ENCODE peak calls at places on chromosomes 13 and 19, in four cellular contexts. One of them, this sample, is unnamed.
A peak's percentile ranks its signal among the peaks of the same experiment; 100 is the strongest.

GRCh38 chr19:50190439-50190891 is 13.0 kb upstream of the MYH14 start:
- DNase-seq in GM12878: peak; percentile 37
- DNase-seq in H1: no peak
- DNase-seq in HepG2: no peak
- DNase-seq in this sample: no peak

GRCh38 chr19:31674503-31675186 is 325.4 kb upstream of the TSHZ3 start:
- DNase-seq in H1: no peak
- DNase-seq in GM12878: no peak
- DNase-seq in HepG2: no peak
- DNase-seq in this sample: no peak

GRCh38 chr19:5936308-5936980 is 22.4 kb downstream of the CAPS start:
- DNase-seq in GM12878: no peak
- DNase-seq in H1: no peak
- DNase-seq in HepG2: no peak
- DNase-seq in this sample: no peak

GRCh38 chr19:3785464-3785937 is 680 bp downstream of the MATK start:
- DNase-seq in GM12878: no peak
- DNase-seq in H1: no peak
- DNase-seq in HepG2: no peak
- DNase-seq in this sample: no peak

GRCh38 chr13:51913421-51914136 is 51.8 kb downstream of the CCDC70 start:
- DNase-seq in H1: no peak
- DNase-seq in GM12878: no peak
- DNase-seq in HepG2: no peak
- DNase-seq in this sample: no peak

GRCh38 chr13:49996951-49997895 is at the start of gene TRIM13:
- DNase-seq in GM12878: peak; percentile 48
- DNase-seq in HepG2: peak; percentile 79
- DNase-seq in H1: peak; percentile 53
- DNase-seq in this sample: peak; percentile 69

GRCh38 chr13:41561179-41561578 is 103.8 kb downstream of the RGCC start:
- DNase-seq in H1: no peak
- DNase-seq in HepG2: no peak
- DNase-seq in GM12878: no peak
- DNase-seq in this sample: no peak

GRCh38 chr19:32647361-32647760 is 27.6 kb downstream of the ANKRD27 start:
- DNase-seq in HepG2: no peak
- DNase-seq in H1: no peak
- DNase-seq in GM12878: no peak
- DNase-seq in this sample: no peak

GRCh38 chr13:71360041-71360440 is 507.0 kb downstream of the DACH1 start:
- DNase-seq in HepG2: no peak
- DNase-seq in H1: no peak
- DNase-seq in GM12878: no peak
- DNase-seq in this sample: no peak

GRCh38 chr19:36750066-36750691 is 22.4 kb downstream of the ZNF850 start:
- DNase-seq in GM12878: no peak
- DNase-seq in H1: no peak
- DNase-seq in HepG2: no peak
- DNase-seq in this sample: no peak

GRCh38 chr19:58395220-58395978 is at the start of gene RNF225:
- DNase-seq in HepG2: no peak
- DNase-seq in H1: peak; percentile 66
- DNase-seq in GM12878: no peak
- DNase-seq in this sample: no peak

GRCh38 chr19:11480081-11480926 is 542 bp downstream of the ELAVL3 start:
- DNase-seq in GM12878: no peak
- DNase-seq in HepG2: no peak
- DNase-seq in H1: no peak
- DNase-seq in this sample: no peak
- TF ChIP-seq SUZ12 in GM12878: no peak
- TF ChIP-seq SUZ12 in HepG2: no peak
- TF ChIP-seq SUZ12 in H1: no peak
- TF ChIP-seq SUZ12 in this sample: peak; percentile 57

GRCh38 chr19:35024095-35024494 is 6.2 kb upstream of the SCN1B start:
- DNase-seq in GM12878: no peak
- DNase-seq in H1: no peak
- DNase-seq in HepG2: no peak
- DNase-seq in this sample: no peak
- H3K36me3 ChIP-seq in GM12878: peaks cover 31% of the 10 kb centered on the region
- H3K36me3 ChIP-seq in H1: peaks cover 82% of the 10 kb centered on the region
- H3K36me3 ChIP-seq in HepG2: peaks cover 79% of the 10 kb centered on the region
- H3K36me3 ChIP-seq in this sample: peaks cover 80% of the 10 kb centered on the region

DNA sequence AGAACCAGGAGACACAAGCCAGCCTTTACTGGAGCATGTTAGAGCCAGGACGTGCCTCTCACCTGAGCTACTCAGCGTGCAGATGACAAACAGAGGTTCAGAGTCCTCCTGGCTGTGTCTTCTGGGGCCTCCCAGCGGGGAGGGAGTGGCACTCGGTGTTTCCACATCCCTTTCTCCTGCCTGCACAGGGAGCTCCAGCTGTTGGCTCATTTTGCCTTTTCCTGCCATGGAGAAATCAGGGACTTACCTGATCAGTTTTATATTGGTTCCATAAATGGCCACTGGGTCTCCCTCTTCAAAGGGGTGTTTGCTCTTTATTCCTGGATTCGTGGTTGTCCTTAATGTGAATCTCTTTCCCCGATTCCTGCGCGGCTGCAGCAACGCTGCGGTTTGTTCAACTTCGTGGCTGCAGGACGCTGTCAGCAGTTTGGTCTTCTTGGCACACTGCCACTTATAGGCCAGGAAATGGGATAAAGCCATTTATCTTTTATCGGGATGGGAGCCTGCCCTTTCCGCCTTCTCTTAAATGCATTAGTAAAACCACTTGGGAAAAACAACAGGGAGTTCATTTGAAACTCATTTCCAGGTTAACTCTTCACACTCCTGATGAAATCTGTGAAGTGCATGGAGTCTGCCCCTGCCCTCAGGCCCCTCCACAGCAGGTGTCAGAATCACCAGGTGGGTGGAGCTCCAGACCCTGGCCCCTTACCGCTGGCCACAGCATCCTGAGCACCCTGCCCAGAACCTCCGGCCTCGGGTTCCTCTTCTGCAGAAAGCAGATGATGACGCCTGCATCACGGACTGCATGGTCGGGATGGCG is 39.8 kb upstream of the MCF2L start:
- DNase-seq in GM12878: no peak
- DNase-seq in H1: no peak
- DNase-seq in HepG2: peak; percentile 78
- DNase-seq in this sample: no peak
- TF ChIP-seq YY1 in GM12878: no peak
- TF ChIP-seq YY1 in H1: no peak
- TF ChIP-seq YY1 in HepG2: no peak
- TF ChIP-seq YY1 in this sample: no peak

DNA sequence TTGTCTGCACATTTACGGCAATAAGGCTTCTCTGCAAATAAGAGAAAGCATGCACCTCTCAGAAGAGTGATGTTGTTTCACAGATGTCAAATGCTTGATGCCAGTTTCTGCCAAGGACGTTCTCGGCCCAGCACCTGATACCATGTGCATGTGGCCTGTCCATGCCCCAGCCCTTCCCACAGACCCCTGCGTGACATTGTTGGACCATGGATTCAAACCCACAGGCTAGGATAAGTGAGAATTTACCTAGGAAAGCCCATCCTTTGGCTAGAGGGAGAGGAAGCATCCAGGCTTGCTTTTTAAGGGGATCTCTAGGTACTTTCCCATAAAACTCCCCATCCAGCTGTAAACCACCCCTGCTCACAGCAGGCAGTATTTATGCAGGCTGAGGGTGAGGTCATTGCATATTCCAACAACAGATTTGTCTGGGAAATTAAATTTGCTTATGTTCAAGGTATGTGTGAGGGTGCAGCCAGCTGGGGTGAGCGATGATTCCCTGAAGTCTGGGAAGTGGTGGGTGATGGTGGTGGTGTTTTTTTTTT is 96.2 kb upstream of the C1QTNF9B start:
- DNase-seq in H1: no peak
- DNase-seq in HepG2: no peak
- DNase-seq in GM12878: peak; percentile 7
- DNase-seq in this sample: no peak
- TF ChIP-seq SUZ12 in H1: no peak
- TF ChIP-seq SUZ12 in HepG2: no peak
- TF ChIP-seq SUZ12 in GM12878: no peak
- TF ChIP-seq SUZ12 in this sample: no peak

GRCh38 chr19:45785097-45785496 is 2.8 kb upstream of the DMPK start:
- DNase-seq in HepG2: no peak
- DNase-seq in GM12878: no peak
- DNase-seq in H1: no peak
- DNase-seq in this sample: no peak

GRCh38 chr19:45785781-45786532 is 3.7 kb upstream of the DMPK start:
- DNase-seq in HepG2: no peak
- DNase-seq in H1: no peak
- DNase-seq in GM12878: no peak
- DNase-seq in this sample: no peak

GRCh38 chr19:45789035-45789786 is 3.4 kb downstream of the DMWD start:
- DNase-seq in GM12878: no peak
- DNase-seq in HepG2: no peak
- DNase-seq in H1: no peak
- DNase-seq in this sample: no peak

GRCh38 chr19:45784096-45784495 is 1.8 kb upstream of the DMPK start:
- DNase-seq in H1: no peak
- DNase-seq in HepG2: no peak
- DNase-seq in GM12878: no peak
- DNase-seq in this sample: no peak

GRCh38 chr19:45786533-45786894 is 4.2 kb upstream of the DMPK start:
- DNase-seq in H1: no peak
- DNase-seq in GM12878: no peak
- DNase-seq in HepG2: no peak
- DNase-seq in this sample: no peak
- H3K36me3 ChIP-seq in H1: peaks cover 25% of the 10 kb centered on the region
- H3K36me3 ChIP-seq in GM12878: peaks cover 2% of the 10 kb centered on the region
- H3K36me3 ChIP-seq in HepG2: peaks cover 30% of the 10 kb centered on the region
- H3K36me3 ChIP-seq in this sample: peaks cover 59% of the 10 kb centered on the region

This sample was measured in NT2/D1.